ENCODE peak calls at places on chromosomes 2 and 18, in nine cellular contexts. M, H, X, C, B, T, A, E and Q are unnamed samples.

GRCh38 chr2:156892449-156893335 is 364.8 kb upstream of the GALNT5 start:
- DNase-seq in M (peak; percentile 59), H (no peak), X (no peak), C (peak; percentile 7), B (peak; percentile 64), T (no peak), A (peak; percentile 49), E (peak; percentile 77), Q (no peak)

GRCh38 chr2:19352946-19353720 is 5.3 kb downstream of the OSR1 start:
- DNase-seq in M (no peak), H (no peak), X (no peak), C (no peak), B (no peak), T (no peak), A (no peak), E (peak; percentile 75), Q (no peak)

GRCh38 chr2:153478289-153479261 is at the start of gene RPRM:
- DNase-seq in M (no peak), H (peak; percentile 92), X (peak; percentile 81), C (no peak), B (peak; percentile 61), T (peak; percentile 65), A (peak; percentile 92), E (peak; percentile 67), Q (no peak)

GRCh38 chr2:212958757-212959295 is 192.6 kb downstream of the IKZF2 start:
- DNase-seq in M (peak; percentile 50), H (no peak), X (no peak), C (no peak), B (no peak), T (no peak), A (no peak), E (no peak), Q (no peak)

GRCh38 chr2:176516051-176516601 is 246.9 kb downstream of the MTX2 start:
- DNase-seq in M (no peak), H (no peak), X (no peak), C (no peak), B (no peak), T (no peak), A (no peak), E (no peak), Q (no peak)

GRCh38 chr2:170829016-170829415 is 12.3 kb downstream of the GAD1 start:
- DNase-seq in M (no peak), H (no peak), X (no peak), C (no peak), B (no peak), T (no peak), A (no peak), E (no peak), Q (no peak)

GRCh38 chr2:212677466-212677865 is 138.9 kb upstream of the ERBB4 start:
- DNase-seq in M (no peak), H (no peak), X (no peak), C (no peak), B (no peak), T (no peak), A (no peak), E (peak; percentile 45), Q (no peak)

GRCh38 chr2:158816797-158817196 is 21.7 kb downstream of the DAPL1 start:
- DNase-seq in M (no peak), H (no peak), X (no peak), C (no peak), B (no peak), T (no peak), A (no peak), E (no peak), Q (no peak)

GRCh38 chr18:67695684-67696083 is 179.2 kb upstream of the DSEL start:
- DNase-seq in M (no peak), H (no peak), X (no peak), C (no peak), B (no peak), T (no peak), A (no peak), E (no peak), Q (no peak)

GRCh38 chr18:4510709-4511108 is 55.6 kb upstream of the DLGAP1 start:
- DNase-seq in M (no peak), H (no peak), X (no peak), C (no peak), B (peak; percentile 1), T (no peak), A (no peak), E (no peak), Q (no peak)

GRCh38 chr2:219560037-219560892 is 11.1 kb downstream of the OBSL1 start:
- DNase-seq in M (no peak), H (peak; percentile 67), X (no peak), C (no peak), B (no peak), T (peak; percentile 17), A (peak; percentile 79), E (no peak), Q (no peak)

DNA sequence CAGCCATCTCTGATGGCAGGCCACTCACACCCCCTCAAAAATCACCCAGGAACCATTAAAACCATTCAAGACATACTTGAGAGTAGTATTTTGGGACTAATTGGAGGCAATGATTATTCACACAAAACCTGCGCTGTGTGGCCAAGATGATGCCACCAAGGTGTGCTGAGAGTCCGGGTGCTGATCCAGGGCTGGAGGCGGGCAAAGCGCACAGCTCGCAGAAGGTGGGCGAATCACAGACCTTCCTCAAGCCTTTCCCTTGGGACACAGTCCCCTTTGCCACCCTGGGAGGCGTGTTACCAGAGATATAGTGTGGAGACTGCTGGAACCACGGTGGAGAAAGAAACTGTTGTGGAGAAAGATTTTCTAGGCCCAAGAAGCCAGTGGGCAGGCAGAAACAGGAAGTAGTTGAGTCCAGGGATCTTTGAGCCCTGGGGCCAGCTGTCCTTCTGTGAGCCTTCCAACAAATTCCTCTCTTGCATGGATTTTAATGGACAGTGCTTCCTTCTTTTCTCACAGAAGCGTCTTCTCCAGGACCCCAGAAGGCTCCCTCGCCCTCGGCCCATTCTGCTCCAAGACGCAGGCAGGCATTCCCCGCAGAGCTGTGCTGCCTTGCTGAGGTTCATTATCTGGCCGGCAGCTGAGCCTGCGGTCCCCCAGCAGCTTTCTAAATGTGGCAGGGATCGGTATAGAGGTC is 8.0 kb downstream of the COPS9 start:
- DNase-seq in M (no peak), H (no peak), X (no peak), C (no peak), B (no peak), T (no peak), A (no peak), E (no peak), Q (no peak)
- H3K4me1 ChIP-seq in M (no peaks in the 10 kb centered on the region), H (no peaks in the 10 kb centered on the region), X (no peaks in the 10 kb centered on the region), C (no peaks in the 10 kb centered on the region), B (no peaks in the 10 kb centered on the region), T (no peaks in the 10 kb centered on the region), A (no peaks in the 10 kb centered on the region), E (no peaks in the 10 kb centered on the region), Q (peaks cover 4% of the 10 kb centered on the region)

GRCh38 chr2:46848446-46848845 is 67.2 kb downstream of the MCFD2 start:
- DNase-seq in M (no peak), H (peak; percentile 59), X (peak; percentile 70), C (no peak), B (no peak), T (peak; percentile 53), A (no peak), E (no peak), Q (no peak)

GRCh38 chr2:46846454-46846990 is 69.1 kb downstream of the MCFD2 start:
- DNase-seq in M (no peak), H (peak; percentile 40), X (peak; percentile 17), C (no peak), B (no peak), T (no peak), A (no peak), E (no peak), Q (no peak)

GRCh38 chr2:46847726-46848421 is 67.7 kb downstream of the MCFD2 start:
- DNase-seq in M (peak; percentile 43), H (peak; percentile 65), X (peak; percentile 66), C (no peak), B (no peak), T (no peak), A (no peak), E (no peak), Q (no peak)

GRCh38 chr2:46845542-46846453 is 69.8 kb downstream of the MCFD2 start:
- DNase-seq in M (no peak), H (peak; percentile 25), X (peak; percentile 64), C (no peak), B (no peak), T (no peak), A (no peak), E (no peak), Q (no peak)

GRCh38 chr2:46847185-46847710 is 68.4 kb downstream of the MCFD2 start:
- DNase-seq in M (peak; percentile 77), H (peak; percentile 98), X (peak; percentile 96), C (no peak), B (peak; percentile 90), T (peak; percentile 98), A (no peak), E (no peak), Q (peak; percentile 10)
- H3K4me3 ChIP-seq in M (no peak overlapping the region), H (no peak overlapping the region), X (no peak overlapping the region), C (no peak overlapping the region), B (no peak overlapping the region), T (no peak overlapping the region), A (no peak overlapping the region), E (no peak overlapping the region), Q (no peak overlapping the region)

GRCh38 chr2:106275971-106276370 is 81.9 kb upstream of the UXS1 start:
- DNase-seq in M (no peak), H (no peak), X (no peak), C (no peak), B (no peak), T (no peak), A (no peak), E (no peak), Q (no peak)

GRCh38 chr2:106277426-106277825 is 83.3 kb upstream of the UXS1 start:
- DNase-seq in M (no peak), H (no peak), X (no peak), C (no peak), B (no peak), T (no peak), A (no peak), E (no peak), Q (no peak)

GRCh38 chr2:106280224-106280623 is 86.1 kb upstream of the UXS1 start:
- DNase-seq in M (no peak), H (no peak), X (no peak), C (no peak), B (no peak), T (no peak), A (no peak), E (no peak), Q (no peak)

GRCh38 chr2:106280653-106281202 is 86.6 kb upstream of the UXS1 start:
- DNase-seq in M (no peak), H (no peak), X (no peak), C (no peak), B (no peak), T (no peak), A (no peak), E (peak; percentile 9), Q (no peak)

DNA sequence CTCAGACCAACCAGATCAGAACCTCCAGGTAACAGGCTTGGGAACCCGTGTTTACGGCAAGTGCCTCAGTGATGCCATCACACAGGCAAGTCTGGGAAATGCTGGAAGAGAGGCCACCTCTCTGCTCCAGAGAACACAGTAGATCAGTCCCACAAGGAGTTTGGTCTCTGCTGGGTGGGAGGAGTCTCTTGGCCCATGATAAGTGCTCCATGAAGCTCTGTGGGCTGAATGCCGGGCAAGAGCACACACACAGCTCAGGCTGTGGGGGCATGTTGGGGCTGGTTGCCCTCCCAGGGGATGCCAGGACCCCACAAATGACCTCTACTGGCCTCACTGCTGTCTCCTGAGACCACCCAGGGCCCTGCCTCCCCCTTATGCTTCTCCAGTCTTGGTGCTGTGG is 84.4 kb upstream of the UXS1 start:
- DNase-seq in M (no peak), H (no peak), X (no peak), C (no peak), B (no peak), T (no peak), A (no peak), E (no peak), Q (no peak)
- H3K4me1 ChIP-seq in M (no peaks in the 10 kb centered on the region), H (peaks cover 16% of the 10 kb centered on the region), X (no peaks in the 10 kb centered on the region), C (no peaks in the 10 kb centered on the region), B (no peaks in the 10 kb centered on the region), T (no peaks in the 10 kb centered on the region), A (no peaks in the 10 kb centered on the region), E (no peaks in the 10 kb centered on the region), Q (no peaks in the 10 kb centered on the region)

GRCh38 chr18:59951591-59951990 is 51.8 kb downstream of the PMAIP1 start:
- DNase-seq in M (peak; percentile 77), H (no peak), X (no peak), C (no peak), B (no peak), T (no peak), A (no peak), E (no peak), Q (no peak)
- H3K4me3 ChIP-seq in M (no peak overlapping the region), H (no peak overlapping the region), X (no peak overlapping the region), C (no peak overlapping the region), B (no peak overlapping the region), T (no peak overlapping the region), A (no peak overlapping the region), E (no peak overlapping the region), Q (no peak overlapping the region)